ENCODE peak calls at places on chromosome 7, in ten cellular contexts. One of them, this sample, is unnamed.

GRCh38 chr7:102860351-102860811 is 52.4 kb upstream of the LRRC17 start:
- DNase-seq in sigmoid colon: no peak
- DNase-seq in astrocyte of the spinal cord: peak
- DNase-seq in cardiac fibroblast: peak
- DNase-seq in astrocyte of the cerebellum: peak
- DNase-seq in uterus: no peak
- DNase-seq in HepG2: peak
- DNase-seq in GM13977: no peak
- DNase-seq in kidney epithelial cell: no peak
- DNase-seq in psoas muscle: no peak
- DNase-seq in this sample: no peak

GRCh38 chr7:142939226-142939910 is at the start of gene LLCFC1:
- DNase-seq in psoas muscle: no peak
- DNase-seq in astrocyte of the spinal cord: no peak
- DNase-seq in GM13977: peak
- DNase-seq in astrocyte of the cerebellum: no peak
- DNase-seq in cardiac fibroblast: no peak
- DNase-seq in HepG2: peak
- DNase-seq in uterus: no peak
- DNase-seq in kidney epithelial cell: no peak
- DNase-seq in sigmoid colon: no peak
- DNase-seq in this sample: no peak

GRCh38 chr7:154871928-154872750 is 130.8 kb downstream of the PAXIP1 start:
- DNase-seq in GM13977: no peak
- DNase-seq in astrocyte of the spinal cord: no peak
- DNase-seq in uterus: no peak
- DNase-seq in cardiac fibroblast: no peak
- DNase-seq in psoas muscle: no peak
- DNase-seq in astrocyte of the cerebellum: no peak
- DNase-seq in kidney epithelial cell: no peak
- DNase-seq in sigmoid colon: no peak
- DNase-seq in HepG2: no peak
- DNase-seq in this sample: no peak

GRCh38 chr7:517848-518629 is 1.6 kb downstream of the PDGFA start:
- DNase-seq in psoas muscle: peak
- DNase-seq in GM13977: no peak
- DNase-seq in uterus: peak
- DNase-seq in sigmoid colon: peak
- DNase-seq in astrocyte of the spinal cord: peak
- DNase-seq in kidney epithelial cell: no peak
- DNase-seq in astrocyte of the cerebellum: no peak
- DNase-seq in HepG2: no peak
- DNase-seq in cardiac fibroblast: peak
- DNase-seq in this sample: peak

GRCh38 chr7:51126324-51126723 is 190.3 kb downstream of the COBL start:
- DNase-seq in cardiac fibroblast: no peak
- DNase-seq in uterus: no peak
- DNase-seq in kidney epithelial cell: no peak
- DNase-seq in sigmoid colon: no peak
- DNase-seq in psoas muscle: no peak
- DNase-seq in astrocyte of the spinal cord: no peak
- DNase-seq in HepG2: no peak
- DNase-seq in astrocyte of the cerebellum: no peak
- DNase-seq in GM13977: no peak
- DNase-seq in this sample: no peak

GRCh38 chr7:79425665-79426064 is 27.8 kb downstream of the MAGI2 start:
- DNase-seq in kidney epithelial cell: no peak
- DNase-seq in GM13977: no peak
- DNase-seq in uterus: no peak
- DNase-seq in sigmoid colon: no peak
- DNase-seq in astrocyte of the cerebellum: no peak
- DNase-seq in psoas muscle: no peak
- DNase-seq in astrocyte of the spinal cord: no peak
- DNase-seq in cardiac fibroblast: no peak
- DNase-seq in HepG2: no peak
- DNase-seq in this sample: no peak

GRCh38 chr7:101506531-101506930 is 122.6 kb downstream of the MYL10 start:
- DNase-seq in cardiac fibroblast: no peak
- DNase-seq in GM13977: no peak
- DNase-seq in HepG2: no peak
- DNase-seq in sigmoid colon: no peak
- DNase-seq in astrocyte of the cerebellum: no peak
- DNase-seq in astrocyte of the spinal cord: no peak
- DNase-seq in uterus: no peak
- DNase-seq in kidney epithelial cell: no peak
- DNase-seq in psoas muscle: no peak
- DNase-seq in this sample: no peak

GRCh38 chr7:107387573-107388219 is 82.2 kb upstream of the GPR22 start:
- DNase-seq in HepG2: no peak
- DNase-seq in astrocyte of the cerebellum: peak
- DNase-seq in uterus: no peak
- DNase-seq in kidney epithelial cell: peak
- DNase-seq in sigmoid colon: no peak
- DNase-seq in cardiac fibroblast: peak
- DNase-seq in psoas muscle: no peak
- DNase-seq in astrocyte of the spinal cord: peak
- DNase-seq in GM13977: no peak
- DNase-seq in this sample: no peak

GRCh38 chr7:77246031-77246430 is 46.4 kb upstream of the FGL2 start:
- DNase-seq in astrocyte of the spinal cord: no peak
- DNase-seq in psoas muscle: no peak
- DNase-seq in astrocyte of the cerebellum: no peak
- DNase-seq in uterus: no peak
- DNase-seq in sigmoid colon: no peak
- DNase-seq in GM13977: no peak
- DNase-seq in HepG2: peak
- DNase-seq in cardiac fibroblast: no peak
- DNase-seq in kidney epithelial cell: no peak
- DNase-seq in this sample: no peak

GRCh38 chr7:55533050-55533728 is 39.1 kb downstream of the VOPP1 start:
- DNase-seq in uterus: no peak
- DNase-seq in cardiac fibroblast: no peak
- DNase-seq in psoas muscle: no peak
- DNase-seq in sigmoid colon: no peak
- DNase-seq in astrocyte of the spinal cord: peak
- DNase-seq in GM13977: peak
- DNase-seq in HepG2: no peak
- DNase-seq in astrocyte of the cerebellum: no peak
- DNase-seq in kidney epithelial cell: peak
- DNase-seq in this sample: peak

DNA sequence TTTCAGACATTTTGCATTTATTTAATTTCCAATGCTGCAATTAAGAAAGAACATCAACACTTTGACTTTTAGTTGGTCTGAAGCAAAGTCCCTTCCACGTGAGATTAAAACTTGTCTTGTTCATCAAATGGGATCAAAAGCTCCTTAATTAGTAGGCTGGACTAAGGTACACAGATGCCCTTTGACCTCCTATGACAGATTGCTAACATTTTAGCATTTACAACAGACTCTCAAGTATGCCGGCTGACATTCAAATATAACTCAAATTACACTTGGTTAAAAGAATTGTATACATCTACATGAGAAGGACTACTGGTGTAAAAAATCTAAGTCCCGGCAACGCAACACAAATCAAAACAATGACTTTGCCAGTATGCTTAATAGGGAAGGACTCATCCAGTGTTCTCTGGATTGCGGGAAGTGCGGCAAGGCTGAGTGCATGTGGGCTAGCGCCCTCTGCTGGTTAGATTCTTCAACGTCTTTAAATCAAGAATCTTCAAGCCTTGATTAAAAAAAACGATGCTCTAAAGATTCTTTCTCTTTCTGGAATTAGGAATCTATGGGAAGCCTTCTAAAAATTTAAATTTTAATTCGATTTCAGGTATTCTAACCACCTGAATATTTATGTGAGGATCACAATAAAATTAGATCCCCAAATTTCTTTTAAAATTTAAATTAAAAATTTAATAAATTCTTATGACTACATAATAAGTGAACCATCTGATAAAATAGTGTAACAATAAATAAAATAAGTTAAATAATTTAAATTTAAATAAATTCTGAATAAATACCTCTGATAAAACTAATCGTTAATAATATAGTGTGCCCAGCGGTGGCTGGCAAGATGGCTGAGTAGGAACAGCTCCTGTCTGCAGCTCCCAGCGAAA is 444.7 kb downstream of the DGKB start:
- DNase-seq in kidney epithelial cell: peak
- DNase-seq in GM13977: peak
- DNase-seq in psoas muscle: peak
- DNase-seq in astrocyte of the spinal cord: peak
- DNase-seq in cardiac fibroblast: peak
- DNase-seq in sigmoid colon: peak
- DNase-seq in astrocyte of the cerebellum: peak
- DNase-seq in HepG2: peak
- DNase-seq in uterus: peak
- DNase-seq in this sample: peak
- TF ChIP-seq CTCF in kidney epithelial cell: peak
- TF ChIP-seq CTCF in GM13977: peak
- TF ChIP-seq CTCF in psoas muscle: peak
- TF ChIP-seq CTCF in astrocyte of the spinal cord: peak
- TF ChIP-seq CTCF in cardiac fibroblast: peak
- TF ChIP-seq CTCF in sigmoid colon: no peak
- TF ChIP-seq CTCF in astrocyte of the cerebellum: peak
- TF ChIP-seq CTCF in HepG2: peak
- TF ChIP-seq CTCF in uterus: peak
- TF ChIP-seq CTCF in this sample: peak

GRCh38 chr7:12898004-12898403 is 210.6 kb downstream of the ARL4A start:
- DNase-seq in kidney epithelial cell: no peak
- DNase-seq in astrocyte of the cerebellum: no peak
- DNase-seq in HepG2: no peak
- DNase-seq in astrocyte of the spinal cord: no peak
- DNase-seq in psoas muscle: no peak
- DNase-seq in uterus: no peak
- DNase-seq in GM13977: no peak
- DNase-seq in sigmoid colon: no peak
- DNase-seq in cardiac fibroblast: no peak
- DNase-seq in this sample: no peak

GRCh38 chr7:12895296-12895695 is 207.9 kb downstream of the ARL4A start:
- DNase-seq in sigmoid colon: no peak
- DNase-seq in astrocyte of the spinal cord: no peak
- DNase-seq in astrocyte of the cerebellum: no peak
- DNase-seq in uterus: no peak
- DNase-seq in psoas muscle: no peak
- DNase-seq in cardiac fibroblast: no peak
- DNase-seq in kidney epithelial cell: no peak
- DNase-seq in HepG2: no peak
- DNase-seq in GM13977: no peak
- DNase-seq in this sample: no peak

GRCh38 chr7:12893292-12893691 is 205.9 kb downstream of the ARL4A start:
- DNase-seq in HepG2: no peak
- DNase-seq in sigmoid colon: no peak
- DNase-seq in uterus: no peak
- DNase-seq in cardiac fibroblast: no peak
- DNase-seq in astrocyte of the cerebellum: no peak
- DNase-seq in kidney epithelial cell: no peak
- DNase-seq in astrocyte of the spinal cord: no peak
- DNase-seq in GM13977: no peak
- DNase-seq in psoas muscle: no peak
- DNase-seq in this sample: no peak

GRCh38 chr7:12896316-12896715 is 208.9 kb downstream of the ARL4A start:
- DNase-seq in psoas muscle: no peak
- DNase-seq in sigmoid colon: no peak
- DNase-seq in GM13977: no peak
- DNase-seq in astrocyte of the cerebellum: no peak
- DNase-seq in uterus: no peak
- DNase-seq in cardiac fibroblast: no peak
- DNase-seq in astrocyte of the spinal cord: no peak
- DNase-seq in HepG2: no peak
- DNase-seq in kidney epithelial cell: no peak
- DNase-seq in this sample: no peak

GRCh38 chr7:12898610-12899009 is 211.2 kb downstream of the ARL4A start:
- DNase-seq in astrocyte of the cerebellum: no peak
- DNase-seq in cardiac fibroblast: no peak
- DNase-seq in astrocyte of the spinal cord: no peak
- DNase-seq in sigmoid colon: no peak
- DNase-seq in psoas muscle: no peak
- DNase-seq in GM13977: no peak
- DNase-seq in HepG2: no peak
- DNase-seq in kidney epithelial cell: no peak
- DNase-seq in uterus: no peak
- DNase-seq in this sample: no peak
- TF ChIP-seq CTCF in astrocyte of the cerebellum: no peak
- TF ChIP-seq CTCF in cardiac fibroblast: no peak
- TF ChIP-seq CTCF in astrocyte of the spinal cord: no peak
- TF ChIP-seq CTCF in sigmoid colon: no peak
- TF ChIP-seq CTCF in psoas muscle: no peak
- TF ChIP-seq CTCF in GM13977: no peak
- TF ChIP-seq CTCF in HepG2: no peak
- TF ChIP-seq CTCF in kidney epithelial cell: no peak
- TF ChIP-seq CTCF in uterus: no peak
- TF ChIP-seq CTCF in this sample: no peak

GRCh38 chr7:108459922-108460551 is 3.8 kb upstream of the NRCAM start:
- DNase-seq in astrocyte of the spinal cord: peak
- DNase-seq in sigmoid colon: no peak
- DNase-seq in HepG2: peak
- DNase-seq in uterus: no peak
- DNase-seq in astrocyte of the cerebellum: no peak
- DNase-seq in kidney epithelial cell: no peak
- DNase-seq in cardiac fibroblast: peak
- DNase-seq in psoas muscle: no peak
- DNase-seq in GM13977: peak
- DNase-seq in this sample: no peak
- TF ChIP-seq CTCF in astrocyte of the spinal cord: peak
- TF ChIP-seq CTCF in sigmoid colon: no peak
- TF ChIP-seq CTCF in HepG2: peak
- TF ChIP-seq CTCF in uterus: no peak
- TF ChIP-seq CTCF in astrocyte of the cerebellum: peak
- TF ChIP-seq CTCF in kidney epithelial cell: peak
- TF ChIP-seq CTCF in cardiac fibroblast: peak
- TF ChIP-seq CTCF in psoas muscle: no peak
- TF ChIP-seq CTCF in GM13977: peak
- TF ChIP-seq CTCF in this sample: no peak

GRCh38 chr7:87933605-87933952 is 472 bp upstream of the ADAM22 start:
- DNase-seq in kidney epithelial cell: no peak
- DNase-seq in astrocyte of the spinal cord: no peak
- DNase-seq in cardiac fibroblast: no peak
- DNase-seq in GM13977: peak
- DNase-seq in sigmoid colon: no peak
- DNase-seq in uterus: no peak
- DNase-seq in HepG2: no peak
- DNase-seq in astrocyte of the cerebellum: no peak
- DNase-seq in psoas muscle: no peak
- DNase-seq in this sample: no peak

GRCh38 chr7:87935373-87935706 is 1.3 kb downstream of the ADAM22 start:
- DNase-seq in psoas muscle: no peak
- DNase-seq in uterus: no peak
- DNase-seq in kidney epithelial cell: no peak
- DNase-seq in cardiac fibroblast: no peak
- DNase-seq in astrocyte of the spinal cord: no peak
- DNase-seq in HepG2: no peak
- DNase-seq in astrocyte of the cerebellum: no peak
- DNase-seq in GM13977: no peak
- DNase-seq in sigmoid colon: no peak
- DNase-seq in this sample: no peak

GRCh38 chr7:87934699-87935372 is 785 bp downstream of the ADAM22 start:
- DNase-seq in cardiac fibroblast: peak
- DNase-seq in uterus: peak
- DNase-seq in sigmoid colon: no peak
- DNase-seq in astrocyte of the spinal cord: peak
- DNase-seq in GM13977: peak
- DNase-seq in kidney epithelial cell: no peak
- DNase-seq in astrocyte of the cerebellum: no peak
- DNase-seq in HepG2: no peak
- DNase-seq in psoas muscle: peak
- DNase-seq in this sample: no peak

GRCh38 chr7:87933953-87934698 is at the start of gene ADAM22:
- DNase-seq in sigmoid colon: peak
- DNase-seq in astrocyte of the cerebellum: peak
- DNase-seq in astrocyte of the spinal cord: peak
- DNase-seq in psoas muscle: peak
- DNase-seq in cardiac fibroblast: peak
- DNase-seq in uterus: peak
- DNase-seq in GM13977: peak
- DNase-seq in HepG2: peak
- DNase-seq in kidney epithelial cell: peak
- DNase-seq in this sample: peak
- TF ChIP-seq CTCF in sigmoid colon: no peak
- TF ChIP-seq CTCF in astrocyte of the cerebellum: no peak
- TF ChIP-seq CTCF in astrocyte of the spinal cord: no peak
- TF ChIP-seq CTCF in psoas muscle: no peak
- TF ChIP-seq CTCF in cardiac fibroblast: no peak
- TF ChIP-seq CTCF in uterus: no peak
- TF ChIP-seq CTCF in GM13977: no peak
- TF ChIP-seq CTCF in HepG2: peak
- TF ChIP-seq CTCF in kidney epithelial cell: peak
- TF ChIP-seq CTCF in this sample: no peak

This sample was measured in natural killer cell.